ENCODE peak calls at places on chromosomes 13 and 19, in four cellular contexts. A is H1, Y is fibroblast of lung, N is SK-N-SH. J is an unnamed sample. For H3K79me2, the result is how much of the 10 kb centered on the place peaks cover.

GRCh38 chr19:38949580-38950367 is 19.0 kb downstream of the MRPS12 start:
- DNase-seq in A (peak), Y (peak), N (peak), J (peak)

GRCh38 chr19:29871143-29871542 is 59.4 kb downstream of the CCNE1 start:
- DNase-seq in A (no peak), Y (no peak), N (no peak), J (no peak)

GRCh38 chr19:49445997-49446396 is 4.7 kb upstream of the SLC17A7 start:
- DNase-seq in A (no peak), Y (no peak), N (no peak), J (no peak)

GRCh38 chr13:27822258-27822872 is 30.1 kb downstream of the GSX1 start:
- DNase-seq in A (no peak), Y (no peak), N (no peak), J (no peak)

GRCh38 chr19:8811315-8812172 is 20.6 kb downstream of the ZNF558 start:
- DNase-seq in A (no peak), Y (peak), N (no peak), J (peak)

GRCh38 chr19:11025997-11026396 is 63.3 kb upstream of the LDLR start:
- DNase-seq in A (no peak), Y (no peak), N (no peak), J (no peak)

GRCh38 chr19:579111-579841 is 6.9 kb downstream of the BSG start:
- DNase-seq in A (no peak), Y (no peak), N (no peak), J (no peak)

GRCh38 chr19:5143471-5144411 is 174.8 kb downstream of the KDM4B start:
- DNase-seq in A (no peak), Y (no peak), N (no peak), J (no peak)

GRCh38 chr19:5837768-5838364 is 1.6 kb downstream of the FUT6 start:
- DNase-seq in A (no peak), Y (no peak), N (no peak), J (no peak)

DNA sequence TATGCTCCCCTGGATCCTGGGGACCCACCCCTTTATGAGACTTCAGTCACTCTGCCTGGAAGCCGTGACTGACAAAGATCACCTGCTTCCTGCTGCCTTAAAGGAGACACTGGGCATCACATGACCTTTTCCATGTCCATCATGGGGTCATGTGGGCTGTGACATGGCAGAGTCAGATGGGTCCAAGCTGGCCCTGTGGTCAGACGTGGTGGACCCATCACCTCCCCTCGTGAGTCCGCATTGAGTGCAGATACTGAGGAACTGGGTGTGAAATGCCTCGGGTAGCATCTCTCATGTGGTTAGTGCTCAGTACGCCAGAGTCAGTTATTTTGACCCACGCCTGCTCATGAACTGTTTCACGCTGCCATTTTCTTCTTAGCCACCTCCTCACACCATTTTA is 27.1 kb downstream of the NKPD1 start:
- DNase-seq in A (no peak), Y (no peak), N (no peak), J (no peak)
- H3K79me2 ChIP-seq in A (under half), Y (under half), N (half or more), J (half or more)

GRCh38 chr13:60590775-60591174 is 193.8 kb downstream of the TDRD3 start:
- DNase-seq in A (no peak), Y (peak), N (no peak), J (peak)

GRCh38 chr13:60583196-60583908 is 186.3 kb downstream of the TDRD3 start:
- DNase-seq in A (no peak), Y (peak), N (no peak), J (peak)

GRCh38 chr13:60583911-60584753 is 187.1 kb downstream of the TDRD3 start:
- DNase-seq in A (peak), Y (peak), N (no peak), J (peak)

DNA sequence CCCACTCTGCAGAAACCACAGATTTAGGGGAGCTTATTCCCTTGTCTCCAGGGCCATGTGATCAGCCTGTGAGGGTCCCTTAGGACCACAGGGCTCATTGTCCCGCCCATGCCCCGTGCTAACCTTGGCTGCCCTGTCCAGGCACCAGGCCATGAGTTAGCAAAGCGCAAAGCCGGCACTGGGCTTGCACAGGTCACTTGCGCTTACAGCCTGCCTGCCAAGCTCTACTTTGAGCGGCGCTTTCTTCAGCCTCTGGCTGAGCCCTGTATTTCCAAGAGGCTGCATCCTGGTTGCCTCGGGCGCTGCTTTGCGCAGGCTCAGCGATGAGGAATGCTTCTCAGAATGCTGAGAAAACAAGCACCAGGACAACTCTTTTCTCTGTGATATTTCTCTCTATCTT is 188.0 kb downstream of the TDRD3 start:
- DNase-seq in A (peak), Y (peak), N (no peak), J (peak)
- H3K9ac ChIP-seq in A (peak), Y (no peak), N (no peak), J (peak)

GRCh38 chr19:35141627-35142401 is 1.2 kb upstream of the FXYD7 start:
- DNase-seq in A (peak), Y (peak), N (no peak), J (no peak)

GRCh38 chr19:35139618-35139943 is 957 bp downstream of the FXYD1 start:
- DNase-seq in A (no peak), Y (no peak), N (no peak), J (no peak)

GRCh38 chr19:35142531-35143230 is 374 bp upstream of the FXYD7 start:
- DNase-seq in A (peak), Y (no peak), N (peak), J (no peak)

GRCh38 chr19:35140207-35140897 is 1.7 kb downstream of the FXYD1 start:
- DNase-seq in A (no peak), Y (no peak), N (no peak), J (no peak)

DNA sequence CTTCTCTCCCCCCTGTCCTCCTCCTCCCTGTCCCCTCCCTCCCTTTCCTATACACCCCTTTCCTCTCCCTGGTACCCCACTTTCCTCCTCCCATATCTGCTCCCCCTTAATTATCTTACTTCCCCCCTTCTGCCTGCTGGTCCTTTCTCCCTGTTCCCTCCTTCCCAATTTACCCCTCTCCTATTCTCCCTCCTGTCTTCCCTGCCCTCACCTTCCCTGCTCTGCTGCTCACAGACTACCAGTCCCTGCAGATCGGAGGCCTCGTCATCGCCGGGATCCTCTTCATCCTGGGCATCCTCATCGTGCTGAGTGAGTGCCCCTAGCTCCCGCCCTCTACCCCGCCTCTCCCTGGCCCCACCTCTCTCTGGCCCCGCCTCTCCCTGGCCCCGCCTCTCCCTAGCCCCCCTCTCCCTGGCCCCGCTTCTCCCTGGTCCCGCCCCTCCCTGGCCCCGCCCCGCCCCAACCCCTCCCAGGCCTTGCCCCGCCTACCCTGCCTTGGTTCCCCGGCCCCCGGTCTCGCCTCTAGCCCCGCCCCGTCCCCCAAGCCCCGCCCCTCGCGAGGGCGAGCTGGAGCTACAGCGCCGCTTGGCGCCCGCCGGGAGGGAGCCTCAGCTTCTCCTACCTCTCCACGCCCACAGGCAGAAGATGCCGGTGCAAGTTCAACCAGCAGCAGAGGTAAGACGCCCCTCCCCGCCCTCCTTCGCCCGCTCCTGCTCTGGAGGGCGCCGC is 2.0 kb upstream of the FXYD7 start:
- DNase-seq in A (peak), Y (peak), N (peak), J (peak)
- TF ChIP-seq CTCF in A (peak), Y (peak), N (peak), J (no peak)

DNA sequence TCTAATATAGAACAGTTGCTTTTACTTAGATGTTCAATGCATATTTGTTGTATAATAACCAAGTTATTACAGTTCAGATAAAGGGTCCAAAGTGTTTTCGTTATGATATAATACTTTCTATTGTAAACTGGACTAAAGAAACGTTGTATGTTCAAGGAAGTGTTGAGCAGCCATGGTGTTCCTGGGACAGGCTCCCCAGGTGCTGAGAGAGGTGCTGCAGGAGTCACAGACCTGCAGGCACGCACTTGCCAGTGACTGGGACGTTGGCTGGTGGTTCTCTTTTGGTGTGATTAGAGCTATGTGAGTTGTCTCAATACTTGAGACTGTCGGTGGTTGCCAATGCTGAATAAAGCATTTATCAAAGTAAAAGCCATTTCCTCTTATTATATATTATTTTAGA is 9.5 kb downstream of the ING1 start:
- DNase-seq in A (no peak), Y (no peak), N (no peak), J (no peak)
- H3K79me2 ChIP-seq in A (under half), Y (under half), N (half or more), J (under half)

GRCh38 chr13:50521191-50521590 is 322.3 kb downstream of the DLEU7 start:
- DNase-seq in A (no peak), Y (no peak), N (no peak), J (no peak)

GRCh38 chr13:50519866-50520265 is 323.6 kb downstream of the DLEU7 start:
- DNase-seq in A (no peak), Y (no peak), N (no peak), J (no peak)

GRCh38 chr13:50521750-50522149 is 321.7 kb downstream of the DLEU7 start:
- DNase-seq in A (no peak), Y (peak), N (no peak), J (no peak)

GRCh38 chr13:50524540-50524939 is 319.0 kb downstream of the DLEU7 start:
- DNase-seq in A (no peak), Y (no peak), N (no peak), J (no peak)

DNA sequence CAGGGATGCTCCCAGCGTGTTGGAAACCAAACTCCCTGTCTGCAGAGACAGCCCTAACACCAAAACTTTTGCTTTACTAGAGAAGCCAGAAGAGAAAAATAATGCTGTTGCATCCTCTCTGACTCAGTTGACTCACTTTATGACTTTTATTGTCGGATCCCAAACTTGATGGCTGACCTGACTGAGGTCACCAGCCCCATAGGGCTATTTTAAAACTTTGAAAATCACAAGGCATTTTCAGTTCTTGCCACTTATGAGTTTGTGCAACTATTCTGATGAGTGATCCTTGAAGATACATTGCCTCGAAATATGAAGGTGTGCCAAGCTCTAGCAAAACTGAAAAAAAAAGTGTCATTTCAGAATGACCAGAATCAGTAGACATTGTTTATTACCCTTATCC is 320.2 kb downstream of the DLEU7 start:
- DNase-seq in A (no peak), Y (no peak), N (no peak), J (no peak)
- H3K9ac ChIP-seq in A (no peak), Y (no peak), N (no peak), J (no peak)

GRCh38 chr13:77820431-77821149 is 98.0 kb downstream of the EDNRB start:
- DNase-seq in A (no peak), Y (no peak), N (no peak), J (no peak)
- TF ChIP-seq CTCF in A (no peak), Y (no peak), N (peak), J (no peak)

DNA sequence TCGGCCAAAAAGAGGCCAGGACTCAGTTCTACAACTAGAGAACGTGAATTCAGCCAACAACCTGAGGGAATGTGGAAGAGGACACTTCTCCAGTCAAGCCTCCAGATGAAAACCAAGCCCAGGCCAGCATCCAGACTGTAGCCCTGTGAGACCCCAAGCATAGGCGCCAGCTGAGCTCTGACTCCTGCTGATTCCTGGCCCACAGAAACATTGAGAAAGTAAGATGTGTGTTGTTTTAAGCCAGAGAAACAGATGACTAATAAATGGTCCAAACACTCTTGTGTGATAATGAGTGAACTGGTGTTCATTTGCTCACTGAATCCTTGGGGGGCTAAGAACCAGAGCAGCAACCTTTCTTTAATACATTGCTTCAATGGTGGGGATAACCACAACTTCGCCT is 44.9 kb downstream of the SLC7A1 start:
- DNase-seq in A (no peak), Y (peak), N (no peak), J (no peak)
- H3K79me2 ChIP-seq in A (under half), Y (under half), N (half or more), J (half or more)

DNA sequence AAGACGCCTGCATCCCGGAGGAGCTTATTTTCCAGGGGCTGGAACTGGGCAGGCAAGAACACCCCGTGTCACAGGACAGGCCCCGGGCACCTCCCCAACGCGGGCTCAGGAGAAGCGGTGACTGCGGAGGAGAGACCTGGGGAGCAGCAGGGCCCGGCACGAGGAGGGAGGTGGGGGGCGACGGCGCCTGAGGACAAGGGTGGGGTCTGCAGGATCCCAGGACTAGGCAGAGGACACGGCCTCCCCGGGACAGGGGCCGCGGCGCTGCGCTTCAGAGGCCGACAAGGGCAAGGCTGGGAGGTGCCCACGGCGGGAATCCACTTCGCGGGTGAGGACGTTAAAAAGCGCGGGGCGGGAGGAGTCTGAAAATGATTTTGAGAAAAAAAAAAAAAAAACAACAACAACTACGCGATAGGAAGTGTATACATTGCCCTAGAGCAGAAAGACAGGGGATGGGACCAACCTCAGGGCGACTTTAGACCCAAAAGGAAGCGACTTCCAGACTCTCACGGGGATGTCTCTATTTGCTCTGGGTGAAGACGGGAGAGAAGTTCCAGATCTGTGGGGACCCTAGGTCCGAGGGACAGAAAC is 44.9 kb downstream of the ZNF611 start:
- DNase-seq in A (peak), Y (no peak), N (peak), J (no peak)
- H3K9ac ChIP-seq in A (no peak), Y (peak), N (peak), J (peak)